ENCODE peak calls at places on chromosomes 11 and 22, in five cellular contexts. One of them, this sample, is unnamed.

GRCh38 chr11:102850973-102851745 is 7.8 kb upstream of the MMP3 start:
- DNase-seq in body of pancreas: no peak
- DNase-seq in mesothelial cell of epicardium: no peak
- DNase-seq in lower lobe of right lung: no peak
- DNase-seq in endothelial cell: no peak
- DNase-seq in this sample: peak; percentile 66

GRCh38 chr11:83724704-83725114 is 438.5 kb upstream of the CCDC90B start:
- DNase-seq in body of pancreas: peak; percentile 84
- DNase-seq in mesothelial cell of epicardium: no peak
- DNase-seq in lower lobe of right lung: peak; percentile 45
- DNase-seq in endothelial cell: peak; percentile 16
- DNase-seq in this sample: no peak

GRCh38 chr22:44207173-44207980 is 26.7 kb downstream of the PARVG start:
- DNase-seq in body of pancreas: no peak
- DNase-seq in mesothelial cell of epicardium: no peak
- DNase-seq in lower lobe of right lung: no peak
- DNase-seq in endothelial cell: no peak
- DNase-seq in this sample: no peak

GRCh38 chr22:34015642-34016041 is 95.4 kb upstream of the LARGE1 start:
- DNase-seq in body of pancreas: no peak
- DNase-seq in mesothelial cell of epicardium: no peak
- DNase-seq in lower lobe of right lung: no peak
- DNase-seq in endothelial cell: no peak
- DNase-seq in this sample: no peak

GRCh38 chr11:6238902-6239301 is at the start of gene CNGA4:
- DNase-seq in body of pancreas: no peak
- DNase-seq in mesothelial cell of epicardium: no peak
- DNase-seq in lower lobe of right lung: no peak
- DNase-seq in endothelial cell: no peak
- DNase-seq in this sample: no peak

GRCh38 chr22:46088541-46089311 is 61.6 kb upstream of the PPARA start:
- DNase-seq in body of pancreas: peak; percentile 73
- DNase-seq in mesothelial cell of epicardium: no peak
- DNase-seq in lower lobe of right lung: peak; percentile 64
- DNase-seq in endothelial cell: no peak
- DNase-seq in this sample: no peak

GRCh38 chr11:33461319-33461718 is 204.1 kb downstream of the HIPK3 start:
- DNase-seq in body of pancreas: no peak
- DNase-seq in mesothelial cell of epicardium: no peak
- DNase-seq in lower lobe of right lung: no peak
- DNase-seq in endothelial cell: no peak
- DNase-seq in this sample: no peak

GRCh38 chr11:2387266-2387982 is 10.3 kb downstream of the CD81 start:
- DNase-seq in body of pancreas: no peak
- DNase-seq in mesothelial cell of epicardium: no peak
- DNase-seq in lower lobe of right lung: no peak
- DNase-seq in endothelial cell: no peak
- DNase-seq in this sample: peak; percentile 16

GRCh38 chr11:3853935-3854659 is 1.4 kb upstream of the STIM1 start:
- DNase-seq in body of pancreas: peak; percentile 54
- DNase-seq in mesothelial cell of epicardium: no peak
- DNase-seq in lower lobe of right lung: peak; percentile 57
- DNase-seq in endothelial cell: no peak
- DNase-seq in this sample: no peak

GRCh38 chr11:122646549-122647340 is 8.8 kb upstream of the UBASH3B start:
- DNase-seq in body of pancreas: no peak
- DNase-seq in mesothelial cell of epicardium: no peak
- DNase-seq in lower lobe of right lung: no peak
- DNase-seq in endothelial cell: no peak
- DNase-seq in this sample: no peak

GRCh38 chr11:57321996-57322880 is 2.5 kb downstream of the TNKS1BP1 start:
- DNase-seq in body of pancreas: peak; percentile 97
- DNase-seq in mesothelial cell of epicardium: peak; percentile 78
- DNase-seq in lower lobe of right lung: peak; percentile 92
- DNase-seq in endothelial cell: peak; percentile 61
- DNase-seq in this sample: peak; percentile 91

GRCh38 chr22:45051419-45051818 is 41.6 kb upstream of the PHF21B start:
- DNase-seq in body of pancreas: no peak
- DNase-seq in mesothelial cell of epicardium: no peak
- DNase-seq in lower lobe of right lung: no peak
- DNase-seq in endothelial cell: no peak
- DNase-seq in this sample: no peak

GRCh38 chr11:8223513-8223899 is 40.2 kb downstream of the LMO1 start:
- DNase-seq in body of pancreas: no peak
- DNase-seq in mesothelial cell of epicardium: no peak
- DNase-seq in lower lobe of right lung: peak; percentile 29
- DNase-seq in endothelial cell: no peak
- DNase-seq in this sample: no peak

GRCh38 chr22:43404673-43405385 is 7.0 kb upstream of the MPPED1 start:
- DNase-seq in body of pancreas: no peak
- DNase-seq in mesothelial cell of epicardium: no peak
- DNase-seq in lower lobe of right lung: peak; percentile 33
- DNase-seq in endothelial cell: no peak
- DNase-seq in this sample: no peak

GRCh38 chr22:36332623-36333331 is 55.0 kb downstream of the MYH9 start:
- DNase-seq in body of pancreas: peak; percentile 73
- DNase-seq in mesothelial cell of epicardium: no peak
- DNase-seq in lower lobe of right lung: peak; percentile 61
- DNase-seq in endothelial cell: peak; percentile 18
- DNase-seq in this sample: no peak

GRCh38 chr11:43359432-43359818 is 705 bp downstream of the TTC17 start:
- DNase-seq in body of pancreas: no peak
- DNase-seq in mesothelial cell of epicardium: no peak
- DNase-seq in lower lobe of right lung: no peak
- DNase-seq in endothelial cell: peak; percentile 18
- DNase-seq in this sample: no peak

GRCh38 chr11:20274031-20274430 is 89.5 kb upstream of the HTATIP2 start:
- DNase-seq in body of pancreas: no peak
- DNase-seq in mesothelial cell of epicardium: no peak
- DNase-seq in lower lobe of right lung: no peak
- DNase-seq in endothelial cell: no peak
- DNase-seq in this sample: no peak

GRCh38 chr11:68013611-68014156 is 3.6 kb downstream of the ALDH3B1 start:
- DNase-seq in body of pancreas: no peak
- DNase-seq in mesothelial cell of epicardium: no peak
- DNase-seq in lower lobe of right lung: no peak
- DNase-seq in endothelial cell: no peak
- DNase-seq in this sample: no peak

GRCh38 chr11:118401880-118402590 is 629 bp downstream of the ATP5MG start:
- DNase-seq in body of pancreas: no peak
- DNase-seq in mesothelial cell of epicardium: no peak
- DNase-seq in lower lobe of right lung: no peak
- DNase-seq in endothelial cell: no peak
- DNase-seq in this sample: no peak

GRCh38 chr11:108880510-108880909 is 215.6 kb downstream of the DDX10 start:
- DNase-seq in body of pancreas: no peak
- DNase-seq in mesothelial cell of epicardium: no peak
- DNase-seq in lower lobe of right lung: no peak
- DNase-seq in endothelial cell: no peak
- DNase-seq in this sample: no peak

GRCh38 chr11:40491341-40491740 is 968.1 kb downstream of the LRRC4C start:
- DNase-seq in body of pancreas: no peak
- DNase-seq in mesothelial cell of epicardium: no peak
- DNase-seq in lower lobe of right lung: no peak
- DNase-seq in endothelial cell: no peak
- DNase-seq in this sample: no peak

GRCh38 chr11:57427692-57428082 is 766 bp upstream of the SLC43A3 start:
- DNase-seq in body of pancreas: peak; percentile 53
- DNase-seq in mesothelial cell of epicardium: no peak
- DNase-seq in lower lobe of right lung: no peak
- DNase-seq in endothelial cell: no peak
- DNase-seq in this sample: no peak

GRCh38 chr22:23698094-23698493 is 7.3 kb downstream of the RGL4 start:
- DNase-seq in body of pancreas: no peak
- DNase-seq in mesothelial cell of epicardium: no peak
- DNase-seq in lower lobe of right lung: no peak
- DNase-seq in endothelial cell: no peak
- DNase-seq in this sample: no peak

GRCh38 chr22:19568337-19569311 is 44.4 kb upstream of the CLDN5 start:
- DNase-seq in body of pancreas: no peak
- DNase-seq in mesothelial cell of epicardium: no peak
- DNase-seq in lower lobe of right lung: no peak
- DNase-seq in endothelial cell: no peak
- DNase-seq in this sample: peak; percentile 43

GRCh38 chr11:30018443-30018842 is 1.6 kb upstream of the KCNA4 start:
- DNase-seq in body of pancreas: no peak
- DNase-seq in mesothelial cell of epicardium: no peak
- DNase-seq in lower lobe of right lung: no peak
- DNase-seq in endothelial cell: no peak
- DNase-seq in this sample: no peak

GRCh38 chr11:30017467-30017895 is 651 bp upstream of the KCNA4 start:
- DNase-seq in body of pancreas: no peak
- DNase-seq in mesothelial cell of epicardium: peak; percentile 48
- DNase-seq in lower lobe of right lung: no peak
- DNase-seq in endothelial cell: no peak
- DNase-seq in this sample: no peak

GRCh38 chr11:30019481-30019880 is 2.7 kb upstream of the KCNA4 start:
- DNase-seq in body of pancreas: no peak
- DNase-seq in mesothelial cell of epicardium: no peak
- DNase-seq in lower lobe of right lung: no peak
- DNase-seq in endothelial cell: no peak
- DNase-seq in this sample: no peak

GRCh38 chr11:30015725-30016449 is 943 bp downstream of the KCNA4 start:
- DNase-seq in body of pancreas: no peak
- DNase-seq in mesothelial cell of epicardium: no peak
- DNase-seq in lower lobe of right lung: no peak
- DNase-seq in endothelial cell: no peak
- DNase-seq in this sample: no peak

GRCh38 chr11:30016588-30017363 is at the start of gene KCNA4:
- DNase-seq in body of pancreas: no peak
- DNase-seq in mesothelial cell of epicardium: peak; percentile 69
- DNase-seq in lower lobe of right lung: peak; percentile 51
- DNase-seq in endothelial cell: peak; percentile 62
- DNase-seq in this sample: no peak
- TF ChIP-seq CTCF in body of pancreas: no peak
- TF ChIP-seq CTCF in mesothelial cell of epicardium: peak; percentile 51
- TF ChIP-seq CTCF in lower lobe of right lung: peak; percentile 30
- TF ChIP-seq CTCF in endothelial cell: peak; percentile 57
- TF ChIP-seq CTCF in this sample: no peak

DNA sequence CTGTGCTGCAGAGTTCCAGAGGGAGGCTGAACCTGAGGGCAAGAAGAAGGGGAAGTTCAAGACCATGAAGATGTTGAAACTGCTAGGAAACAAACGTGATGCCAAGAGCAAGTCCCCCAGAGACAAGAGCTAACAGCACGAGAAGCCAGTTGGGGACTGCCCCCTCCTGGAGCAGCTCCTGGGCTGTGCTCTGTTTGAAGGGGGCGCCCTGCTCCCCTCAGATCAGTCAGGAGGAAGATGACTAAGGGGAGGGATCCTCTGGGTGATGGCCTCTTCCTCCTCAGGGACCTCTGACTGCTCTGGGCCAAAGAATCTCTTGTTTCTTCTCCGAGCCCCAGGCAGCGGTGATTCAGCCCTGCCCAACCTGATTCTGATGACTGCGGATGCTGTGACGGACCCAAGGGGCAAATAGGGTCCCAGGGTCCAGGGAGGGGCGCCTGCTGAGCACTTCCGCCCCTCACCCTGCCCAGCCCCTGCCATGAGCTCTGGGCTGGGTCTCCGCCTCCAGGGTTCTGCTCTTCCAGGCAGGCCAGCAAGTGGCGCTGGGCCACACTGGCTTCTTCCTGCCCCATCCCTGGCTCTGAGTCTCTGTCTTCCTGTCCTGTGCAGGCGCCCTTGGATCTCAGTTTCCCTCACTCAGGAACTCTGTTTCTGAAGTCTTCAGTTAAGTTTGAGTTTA is 12.6 kb downstream of the C22orf23 start:
- DNase-seq in body of pancreas: no peak
- DNase-seq in mesothelial cell of epicardium: no peak
- DNase-seq in lower lobe of right lung: no peak
- DNase-seq in endothelial cell: no peak
- DNase-seq in this sample: no peak
- TF ChIP-seq CTCF in body of pancreas: no peak
- TF ChIP-seq CTCF in mesothelial cell of epicardium: no peak
- TF ChIP-seq CTCF in lower lobe of right lung: no peak
- TF ChIP-seq CTCF in endothelial cell: no peak
- TF ChIP-seq CTCF in this sample: no peak

DNA sequence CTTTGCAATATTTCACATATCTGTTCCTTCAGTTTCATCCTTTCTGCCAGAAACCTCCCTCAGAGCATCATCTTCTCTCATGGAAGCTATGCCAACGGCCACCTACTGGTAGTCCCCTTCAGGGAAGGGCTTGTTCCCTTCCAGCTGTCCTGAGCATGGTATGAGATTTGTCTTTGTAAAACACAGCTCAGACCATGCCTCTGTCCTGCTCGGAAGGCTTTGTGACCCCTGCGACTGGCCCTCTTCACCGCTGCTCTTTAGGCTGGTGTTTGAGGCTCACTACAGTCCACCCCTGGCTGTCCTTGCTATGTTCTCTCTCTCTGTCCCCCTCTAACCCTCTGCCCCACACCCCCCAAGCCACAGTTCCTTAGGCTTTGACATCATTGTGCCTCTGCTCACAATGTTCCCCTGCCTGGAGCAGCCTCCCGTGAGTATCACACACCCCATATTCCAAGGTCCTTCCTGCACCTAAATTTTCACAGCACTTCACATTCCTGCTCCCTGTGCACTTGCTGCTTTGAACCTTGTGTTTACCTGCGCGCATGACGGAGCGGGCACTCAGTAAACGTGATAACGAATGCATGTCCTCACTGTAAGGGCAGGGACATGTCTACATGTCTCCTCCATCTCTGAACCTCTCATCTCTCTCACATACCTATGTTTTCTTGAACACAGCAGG is 24.0 kb upstream of the ACER3 start:
- DNase-seq in body of pancreas: no peak
- DNase-seq in mesothelial cell of epicardium: no peak
- DNase-seq in lower lobe of right lung: no peak
- DNase-seq in endothelial cell: no peak
- DNase-seq in this sample: no peak
- TF ChIP-seq CTCF in body of pancreas: no peak
- TF ChIP-seq CTCF in mesothelial cell of epicardium: no peak
- TF ChIP-seq CTCF in lower lobe of right lung: no peak
- TF ChIP-seq CTCF in endothelial cell: no peak
- TF ChIP-seq CTCF in this sample: no peak

GRCh38 chr11:107250017-107250416 is 207.6 kb downstream of the CWF19L2 start:
- DNase-seq in body of pancreas: no peak
- DNase-seq in mesothelial cell of epicardium: no peak
- DNase-seq in lower lobe of right lung: no peak
- DNase-seq in endothelial cell: no peak
- DNase-seq in this sample: no peak

GRCh38 chr11:107251298-107251697 is 206.3 kb downstream of the CWF19L2 start:
- DNase-seq in body of pancreas: no peak
- DNase-seq in mesothelial cell of epicardium: no peak
- DNase-seq in lower lobe of right lung: no peak
- DNase-seq in endothelial cell: no peak
- DNase-seq in this sample: no peak

GRCh38 chr11:107252429-107253161 is 205.0 kb downstream of the CWF19L2 start:
- DNase-seq in body of pancreas: no peak
- DNase-seq in mesothelial cell of epicardium: no peak
- DNase-seq in lower lobe of right lung: no peak
- DNase-seq in endothelial cell: no peak
- DNase-seq in this sample: no peak

GRCh38 chr11:107247189-107247588 is 210.4 kb downstream of the CWF19L2 start:
- DNase-seq in body of pancreas: no peak
- DNase-seq in mesothelial cell of epicardium: no peak
- DNase-seq in lower lobe of right lung: no peak
- DNase-seq in endothelial cell: no peak
- DNase-seq in this sample: no peak

GRCh38 chr11:107249054-107249453 is 208.6 kb downstream of the CWF19L2 start:
- DNase-seq in body of pancreas: no peak
- DNase-seq in mesothelial cell of epicardium: no peak
- DNase-seq in lower lobe of right lung: no peak
- DNase-seq in endothelial cell: no peak
- DNase-seq in this sample: no peak
- TF ChIP-seq CTCF in body of pancreas: no peak
- TF ChIP-seq CTCF in mesothelial cell of epicardium: no peak
- TF ChIP-seq CTCF in lower lobe of right lung: no peak
- TF ChIP-seq CTCF in endothelial cell: no peak
- TF ChIP-seq CTCF in this sample: no peak

This sample was measured in kidney epithelial cell.